ENCODE peak calls at places on chromosomes 11 and 22, in six cellular contexts. C, R, N, L, S and D are unnamed samples.

GRCh38 chr22:39214383-39215069 is 30.3 kb downstream of the PDGFB start:
- DNase-seq in N (no peak), R (peak; percentile 73), C (peak; percentile 42), L (peak; percentile 77), S (no peak), D (peak; percentile 96)

GRCh38 chr22:39699631-39700348 is 129.2 kb downstream of the CACNA1I start:
- DNase-seq in L (peak; percentile 82), R (no peak), S (no peak), C (no peak), N (no peak), D (no peak)

GRCh38 chr22:36478966-36479365 is 2.5 kb downstream of the TXN2 start:
- DNase-seq in S (no peak), L (no peak), C (no peak), N (no peak), R (no peak), D (no peak)

GRCh38 chr11:120465921-120466534 is 45.5 kb upstream of the GRIK4 start:
- DNase-seq in N (no peak), C (no peak), R (no peak), L (no peak), S (no peak), D (no peak)

GRCh38 chr11:114316980-114317675 is 20.9 kb downstream of the NNMT start:
- DNase-seq in C (peak; percentile 47), L (no peak), S (peak; percentile 17), N (no peak), R (no peak), D (no peak)

GRCh38 chr11:106391771-106392412 is 314.4 kb downstream of the AASDHPPT start:
- DNase-seq in R (no peak), S (no peak), C (peak; percentile 68), L (no peak), N (no peak), D (no peak)

GRCh38 chr11:8812438-8812837 is 98.6 kb upstream of the AKIP1 start:
- DNase-seq in L (no peak), R (no peak), C (peak; percentile 37), N (no peak), S (no peak), D (no peak)

GRCh38 chr11:9076046-9076445 is 15.4 kb downstream of the SCUBE2 start:
- DNase-seq in S (no peak), L (no peak), N (no peak), R (no peak), C (no peak), D (no peak)

GRCh38 chr11:108221981-108222685 is at the start of gene NPAT:
- DNase-seq in L (no peak), S (no peak), R (no peak), C (no peak), N (no peak), D (no peak)

GRCh38 chr11:5596611-5597201 is at the start of gene TRIM6:
- DNase-seq in N (no peak), C (peak; percentile 66), L (peak; percentile 79), R (no peak), S (peak; percentile 80), D (peak; percentile 86)

GRCh38 chr11:81975261-81975900 is 758.3 kb downstream of the FAM181B start:
- DNase-seq in C (peak; percentile 15), S (no peak), N (no peak), L (no peak), R (no peak), D (no peak)

GRCh38 chr22:40156001-40156516 is 21.7 kb upstream of the TNRC6B start:
- DNase-seq in N (peak; percentile 11), S (peak; percentile 77), L (no peak), R (peak; percentile 51), C (peak; percentile 49), D (peak; percentile 74)

GRCh38 chr11:27754035-27755017 is 54.1 kb upstream of the BDNF start:
- DNase-seq in L (no peak), R (no peak), C (peak; percentile 54), S (no peak), N (no peak), D (no peak)

GRCh38 chr22:37982938-37983859 is 1.2 kb downstream of the SOX10 start:
- DNase-seq in R (no peak), L (peak; percentile 71), C (no peak), S (no peak), N (no peak), D (peak; percentile 87)
- TF ChIP-seq EZH2 in R (no peak), L (peak; percentile 78), C (no peak), S (peak; percentile 70), N (no peak), D (no peak)

GRCh38 chr11:12171921-12172320 is 61.5 kb downstream of the MICAL2 start:
- DNase-seq in L (no peak), N (no peak), C (no peak), R (no peak), S (no peak), D (no peak)

GRCh38 chr11:12175694-12176241 is 65.4 kb downstream of the MICAL2 start:
- DNase-seq in N (peak; percentile 60), R (peak; percentile 81), L (no peak), S (peak; percentile 38), C (peak; percentile 94), D (no peak)

GRCh38 chr11:12173111-12173510 is 62.7 kb downstream of the MICAL2 start:
- DNase-seq in N (no peak), C (no peak), L (no peak), S (no peak), R (no peak), D (no peak)

GRCh38 chr11:12172493-12173013 is 62.2 kb downstream of the MICAL2 start:
- DNase-seq in C (no peak), L (no peak), S (no peak), R (no peak), N (no peak), D (no peak)

GRCh38 chr11:12174145-12175143 is 64.1 kb downstream of the MICAL2 start:
- DNase-seq in L (no peak), R (no peak), S (no peak), N (peak; percentile 83), C (peak; percentile 89), D (no peak)
- TF ChIP-seq EZH2phosphoT487 in L (no peak), R (no peak), S (no peak), N (no peak), C (no peak), D (no peak)

DNA sequence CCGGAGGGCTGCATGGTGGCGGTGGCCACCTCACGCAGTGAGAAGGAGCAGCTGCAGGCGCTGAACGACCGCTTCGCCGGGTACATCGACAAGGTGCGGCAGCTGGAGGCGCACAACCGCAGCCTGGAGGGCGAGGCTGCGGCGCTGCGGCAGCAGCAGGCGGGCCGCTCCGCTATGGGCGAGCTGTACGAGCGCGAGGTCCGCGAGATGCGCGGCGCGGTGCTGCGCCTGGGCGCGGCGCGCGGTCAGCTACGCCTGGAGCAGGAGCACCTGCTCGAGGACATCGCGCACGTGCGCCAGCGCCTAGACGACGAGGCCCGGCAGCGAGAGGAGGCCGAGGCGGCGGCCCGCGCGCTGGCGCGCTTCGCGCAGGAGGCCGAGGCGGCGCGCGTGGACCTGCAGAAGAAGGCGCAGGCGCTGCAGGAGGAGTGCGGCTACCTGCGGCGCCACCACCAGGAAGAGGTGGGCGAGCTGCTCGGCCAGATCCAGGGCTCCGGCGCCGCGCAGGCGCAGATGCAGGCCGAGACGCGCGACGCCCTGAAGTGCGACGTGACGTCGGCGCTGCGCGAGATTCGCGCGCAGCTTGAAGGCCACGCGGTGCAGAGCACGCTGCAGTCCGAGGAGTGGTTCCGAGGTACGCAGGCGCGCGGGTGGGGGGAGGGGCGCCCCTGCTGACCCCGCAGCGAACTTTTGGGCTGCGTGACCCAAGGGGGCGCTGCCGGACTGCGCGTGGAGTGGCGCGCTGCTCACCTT is 670 bp downstream of the NEFH start:
- DNase-seq in C (peak; percentile 65), S (peak; percentile 66), N (no peak), L (peak; percentile 82), R (no peak), D (peak; percentile 75)
- TF ChIP-seq EZH2 in C (no peak), S (peak; percentile 36), N (no peak), L (peak; percentile 96), R (no peak), D (peak; percentile 28)

GRCh38 chr22:18048041-18048440 is 23.7 kb upstream of the MICAL3 start:
- DNase-seq in S (no peak), N (no peak), C (no peak), L (no peak), R (no peak), D (no peak)

GRCh38 chr22:18044548-18045271 is 20.3 kb upstream of the MICAL3 start:
- DNase-seq in N (no peak), R (no peak), C (no peak), S (no peak), L (no peak), D (no peak)

GRCh38 chr22:18042685-18043084 is 18.3 kb upstream of the MICAL3 start:
- DNase-seq in R (no peak), N (no peak), C (peak; percentile 45), S (no peak), L (no peak), D (no peak)

GRCh38 chr22:18048441-18048898 is 24.1 kb upstream of the MICAL3 start:
- DNase-seq in S (no peak), L (peak; percentile 20), N (no peak), R (no peak), C (peak; percentile 67), D (no peak)

GRCh38 chr22:18045794-18046193 is 21.4 kb upstream of the MICAL3 start:
- DNase-seq in N (no peak), L (no peak), S (no peak), C (no peak), R (no peak), D (no peak)
- TF ChIP-seq EZH2phosphoT487 in N (no peak), L (no peak), S (no peak), C (no peak), R (no peak), D (no peak)

DNA sequence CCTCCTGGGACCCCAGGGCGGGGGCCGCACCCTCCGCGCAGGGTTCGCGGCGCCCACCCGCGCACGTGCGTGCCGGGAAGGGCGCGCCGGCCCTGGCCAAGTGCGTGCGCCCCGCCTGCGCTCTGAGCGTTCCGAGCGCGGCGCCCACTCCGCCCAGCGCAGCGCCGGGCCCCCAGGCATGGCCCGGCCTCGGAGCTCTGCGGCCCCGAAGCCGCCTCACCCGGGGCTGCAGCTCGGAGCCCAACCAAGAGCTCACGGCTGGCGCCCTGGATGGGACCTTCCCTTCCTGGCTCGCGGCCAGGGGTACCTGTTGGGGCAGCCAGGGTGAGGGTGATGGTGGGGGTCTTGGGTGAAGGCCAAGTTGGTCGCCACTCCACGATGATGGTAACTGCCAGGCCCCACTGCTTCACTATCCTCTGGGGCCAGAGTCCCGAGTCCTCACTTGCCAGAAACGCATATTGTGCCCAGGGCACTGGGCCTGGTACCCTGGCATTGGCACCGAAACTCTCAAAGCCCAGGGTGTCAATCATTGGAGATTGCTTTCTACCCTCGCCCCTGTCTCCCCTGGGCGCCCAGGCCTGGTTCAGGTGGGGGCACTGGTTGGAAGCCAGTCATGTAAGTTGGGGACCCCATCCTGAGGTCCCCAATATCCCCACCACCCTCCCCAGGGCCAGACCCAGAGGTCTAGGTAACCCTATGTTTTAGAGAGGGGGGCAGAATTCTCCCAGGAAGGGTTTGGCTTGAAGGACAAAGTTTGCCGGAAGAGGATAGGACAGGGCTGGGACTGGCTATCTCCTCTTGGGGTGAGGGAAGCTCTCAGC is 889 bp downstream of the ANO1 start:
- DNase-seq in N (no peak), L (peak; percentile 36), S (no peak), C (no peak), R (no peak), D (peak; percentile 57)
- TF ChIP-seq EZH2 in N (no peak), L (peak; percentile 62), S (no peak), C (no peak), R (no peak), D (no peak)

GRCh38 chr11:85694385-85694980 is 8.5 kb upstream of the CCDC89 start:
- DNase-seq in C (peak; percentile 73), N (peak; percentile 64), L (peak; percentile 31), R (peak; percentile 18), S (peak; percentile 63), D (peak; percentile 55)
- TF ChIP-seq EZH2phosphoT487 in C (no peak), N (no peak), L (no peak), R (no peak), S (no peak), D (no peak)